ENCODE peak calls at places on chromosomes 2 and 18, in eight cellular contexts. One of them, this sample, is unnamed.

GRCh38 chr18:48459016-48459415 is 49.8 kb upstream of the ZBTB7C start:
- DNase-seq in midbrain: no peak
- DNase-seq in uterus: no peak
- DNase-seq in NCI-H748 treated with DMSO at 0.1 percent for 48 hours: no peak
- DNase-seq in frontal cortex: no peak
- DNase-seq in thyroid gland: no peak
- DNase-seq in CD8-positive, alpha-beta memory T cell: no peak
- DNase-seq in upper lobe of left lung: no peak
- DNase-seq in this sample: no peak

GRCh38 chr2:166229678-166230023 is 101.8 kb upstream of the SCN1A start:
- DNase-seq in midbrain: no peak
- DNase-seq in uterus: no peak
- DNase-seq in NCI-H748 treated with DMSO at 0.1 percent for 48 hours: no peak
- DNase-seq in frontal cortex: no peak
- DNase-seq in thyroid gland: no peak
- DNase-seq in CD8-positive, alpha-beta memory T cell: no peak
- DNase-seq in upper lobe of left lung: no peak
- DNase-seq in this sample: no peak

GRCh38 chr18:63511285-63511684 is 30.9 kb upstream of the SERPINB12 start:
- DNase-seq in midbrain: peak; percentile 10
- DNase-seq in uterus: no peak
- DNase-seq in NCI-H748 treated with DMSO at 0.1 percent for 48 hours: peak; percentile 82
- DNase-seq in frontal cortex: peak; percentile 12
- DNase-seq in thyroid gland: peak; percentile 32
- DNase-seq in CD8-positive, alpha-beta memory T cell: no peak
- DNase-seq in upper lobe of left lung: no peak
- DNase-seq in this sample: peak; percentile 31

GRCh38 chr18:56162316-56162715 is 476.1 kb downstream of the TXNL1 start:
- DNase-seq in midbrain: no peak
- DNase-seq in uterus: no peak
- DNase-seq in NCI-H748 treated with DMSO at 0.1 percent for 48 hours: no peak
- DNase-seq in frontal cortex: no peak
- DNase-seq in thyroid gland: no peak
- DNase-seq in CD8-positive, alpha-beta memory T cell: no peak
- DNase-seq in upper lobe of left lung: no peak
- DNase-seq in this sample: no peak

GRCh38 chr2:197197808-197198409 is 112.7 kb downstream of the ANKRD44 start:
- DNase-seq in midbrain: no peak
- DNase-seq in uterus: no peak
- DNase-seq in NCI-H748 treated with DMSO at 0.1 percent for 48 hours: no peak
- DNase-seq in frontal cortex: no peak
- DNase-seq in thyroid gland: no peak
- DNase-seq in CD8-positive, alpha-beta memory T cell: no peak
- DNase-seq in upper lobe of left lung: no peak
- DNase-seq in this sample: no peak

GRCh38 chr2:168573128-168573903 is 117.2 kb downstream of the CERS6 start:
- DNase-seq in midbrain: no peak
- DNase-seq in uterus: peak; percentile 30
- DNase-seq in NCI-H748 treated with DMSO at 0.1 percent for 48 hours: no peak
- DNase-seq in frontal cortex: no peak
- DNase-seq in thyroid gland: no peak
- DNase-seq in CD8-positive, alpha-beta memory T cell: no peak
- DNase-seq in upper lobe of left lung: no peak
- DNase-seq in this sample: no peak

GRCh38 chr2:239146741-239147181 is 254.1 kb downstream of the HDAC4 start:
- DNase-seq in midbrain: no peak
- DNase-seq in uterus: no peak
- DNase-seq in NCI-H748 treated with DMSO at 0.1 percent for 48 hours: no peak
- DNase-seq in frontal cortex: no peak
- DNase-seq in thyroid gland: no peak
- DNase-seq in CD8-positive, alpha-beta memory T cell: no peak
- DNase-seq in upper lobe of left lung: no peak
- DNase-seq in this sample: no peak

GRCh38 chr2:236574424-236575145 is 5.0 kb downstream of the ACKR3 start:
- DNase-seq in midbrain: no peak
- DNase-seq in uterus: no peak
- DNase-seq in NCI-H748 treated with DMSO at 0.1 percent for 48 hours: no peak
- DNase-seq in frontal cortex: no peak
- DNase-seq in thyroid gland: peak; percentile 83
- DNase-seq in CD8-positive, alpha-beta memory T cell: no peak
- DNase-seq in upper lobe of left lung: no peak
- DNase-seq in this sample: peak; percentile 87

GRCh38 chr2:3349211-3349693 is 28.4 kb downstream of the EIPR1 start:
- DNase-seq in midbrain: peak; percentile 37
- DNase-seq in uterus: no peak
- DNase-seq in NCI-H748 treated with DMSO at 0.1 percent for 48 hours: no peak
- DNase-seq in frontal cortex: peak; percentile 56
- DNase-seq in thyroid gland: peak; percentile 96
- DNase-seq in CD8-positive, alpha-beta memory T cell: no peak
- DNase-seq in upper lobe of left lung: peak; percentile 30
- DNase-seq in this sample: peak; percentile 24

GRCh38 chr2:676647-677055 is 555 bp downstream of the TMEM18 start:
- DNase-seq in midbrain: peak; percentile 98
- DNase-seq in uterus: peak; percentile 98
- DNase-seq in NCI-H748 treated with DMSO at 0.1 percent for 48 hours: peak; percentile 93
- DNase-seq in frontal cortex: peak; percentile 95
- DNase-seq in thyroid gland: peak; percentile 99
- DNase-seq in CD8-positive, alpha-beta memory T cell: peak; percentile 96
- DNase-seq in upper lobe of left lung: peak; percentile 100
- DNase-seq in this sample: peak; percentile 99

GRCh38 chr2:205574041-205574440 is 108.3 kb upstream of the NRP2 start:
- DNase-seq in midbrain: no peak
- DNase-seq in uterus: no peak
- DNase-seq in NCI-H748 treated with DMSO at 0.1 percent for 48 hours: no peak
- DNase-seq in frontal cortex: no peak
- DNase-seq in thyroid gland: no peak
- DNase-seq in CD8-positive, alpha-beta memory T cell: no peak
- DNase-seq in upper lobe of left lung: no peak
- DNase-seq in this sample: no peak

GRCh38 chr2:47070920-47071824 is 83.9 kb downstream of the STPG4 start:
- DNase-seq in midbrain: peak; percentile 45
- DNase-seq in uterus: peak; percentile 82
- DNase-seq in NCI-H748 treated with DMSO at 0.1 percent for 48 hours: no peak
- DNase-seq in frontal cortex: no peak
- DNase-seq in thyroid gland: peak; percentile 56
- DNase-seq in CD8-positive, alpha-beta memory T cell: no peak
- DNase-seq in upper lobe of left lung: no peak
- DNase-seq in this sample: peak; percentile 63

GRCh38 chr2:74887445-74887951 is 53.6 kb downstream of the HK2 start:
- DNase-seq in midbrain: no peak
- DNase-seq in uterus: no peak
- DNase-seq in NCI-H748 treated with DMSO at 0.1 percent for 48 hours: no peak
- DNase-seq in frontal cortex: no peak
- DNase-seq in thyroid gland: no peak
- DNase-seq in CD8-positive, alpha-beta memory T cell: no peak
- DNase-seq in upper lobe of left lung: no peak
- DNase-seq in this sample: no peak

GRCh38 chr2:120235681-120236080 is 12.5 kb upstream of the TMEM185B start:
- DNase-seq in midbrain: no peak
- DNase-seq in uterus: no peak
- DNase-seq in NCI-H748 treated with DMSO at 0.1 percent for 48 hours: no peak
- DNase-seq in frontal cortex: no peak
- DNase-seq in thyroid gland: no peak
- DNase-seq in CD8-positive, alpha-beta memory T cell: no peak
- DNase-seq in upper lobe of left lung: no peak
- DNase-seq in this sample: no peak

GRCh38 chr18:76264851-76265250 is 230.2 kb downstream of the ZNF516 start:
- DNase-seq in midbrain: no peak
- DNase-seq in uterus: no peak
- DNase-seq in NCI-H748 treated with DMSO at 0.1 percent for 48 hours: no peak
- DNase-seq in frontal cortex: no peak
- DNase-seq in thyroid gland: peak; percentile 13
- DNase-seq in CD8-positive, alpha-beta memory T cell: no peak
- DNase-seq in upper lobe of left lung: no peak
- DNase-seq in this sample: no peak

GRCh38 chr18:56756971-56757370 is 105.8 kb downstream of the WDR7 start:
- DNase-seq in midbrain: no peak
- DNase-seq in uterus: no peak
- DNase-seq in NCI-H748 treated with DMSO at 0.1 percent for 48 hours: no peak
- DNase-seq in frontal cortex: no peak
- DNase-seq in thyroid gland: no peak
- DNase-seq in CD8-positive, alpha-beta memory T cell: no peak
- DNase-seq in upper lobe of left lung: no peak
- DNase-seq in this sample: no peak

GRCh38 chr18:61831071-61831470 is 61.7 kb downstream of the RNF152 start:
- DNase-seq in midbrain: no peak
- DNase-seq in uterus: no peak
- DNase-seq in NCI-H748 treated with DMSO at 0.1 percent for 48 hours: no peak
- DNase-seq in frontal cortex: no peak
- DNase-seq in thyroid gland: peak; percentile 67
- DNase-seq in CD8-positive, alpha-beta memory T cell: no peak
- DNase-seq in upper lobe of left lung: no peak
- DNase-seq in this sample: no peak